ENCODE peak calls at places on chromosomes 3 and 15, in seven cellular contexts. R is left ventricle myocardium inferior, M is psoas muscle, E is A549, D is heart left ventricle, O is thoracic aorta, L is HCT116. K is an unnamed sample.

GRCh38 chr3:138696661-138697370 is 88.2 kb downstream of the FAIM start:
- DNase-seq in R (no peak), M (no peak), E (no peak), D (no peak), O (no peak), L (no peak), K (no peak)

GRCh38 chr3:117997201-117998049 is 1037.2 kb downstream of the IGSF11 start:
- DNase-seq in R (peak; percentile 57), M (peak; percentile 58), E (peak; percentile 31), D (peak; percentile 72), O (peak; percentile 15), L (peak; percentile 15), K (peak; percentile 90)

GRCh38 chr3:47781326-47781684 is 388 bp downstream of the SMARCC1 start:
- DNase-seq in R (peak; percentile 70), M (peak; percentile 73), E (peak; percentile 21), D (peak; percentile 81), O (no peak), L (no peak), K (peak; percentile 77)

GRCh38 chr3:56590814-56591213 is 33.8 kb downstream of the CCDC66 start:
- DNase-seq in R (no peak), M (no peak), E (no peak), D (no peak), O (no peak), L (no peak), K (no peak)

GRCh38 chr3:15300318-15301078 is 31.9 kb downstream of the SH3BP5 start:
- DNase-seq in R (no peak), M (peak; percentile 49), E (peak; percentile 67), D (no peak), O (peak; percentile 31), L (peak; percentile 75), K (peak; percentile 66)

GRCh38 chr15:65056868-65057548 is 10.8 kb downstream of the RASL12 start:
- DNase-seq in R (no peak), M (no peak), E (peak; percentile 76), D (no peak), O (no peak), L (peak; percentile 51), K (no peak)

GRCh38 chr15:73403171-73403570 is 34.4 kb upstream of the HCN4 start:
- DNase-seq in R (no peak), M (no peak), E (no peak), D (no peak), O (no peak), L (no peak), K (no peak)

GRCh38 chr15:40737048-40737447 is 18.0 kb downstream of the RMDN3 start:
- DNase-seq in R (no peak), M (no peak), E (no peak), D (no peak), O (no peak), L (no peak), K (peak; percentile 14)

GRCh38 chr3:52350981-52351761 is 35.1 kb downstream of the DNAH1 start:
- DNase-seq in R (no peak), M (peak; percentile 6), E (no peak), D (peak; percentile 18), O (no peak), L (no peak), K (no peak)

GRCh38 chr3:127215714-127216414 is 22.9 kb downstream of the PRR23E start:
- DNase-seq in R (no peak), M (no peak), E (no peak), D (no peak), O (no peak), L (no peak), K (no peak)

GRCh38 chr15:38354321-38354929 is 99.5 kb upstream of the FAM98B start:
- DNase-seq in R (peak; percentile 17), M (peak; percentile 29), E (peak; percentile 20), D (peak; percentile 61), O (no peak), L (peak; percentile 65), K (no peak)

GRCh38 chr3:171028779-171029232 is 2.3 kb upstream of the SLC2A2 start:
- DNase-seq in R (no peak), M (no peak), E (no peak), D (no peak), O (no peak), L (no peak), K (no peak)

GRCh38 chr3:159032311-159032710 is 230.5 kb downstream of the MFSD1 start:
- DNase-seq in R (no peak), M (no peak), E (no peak), D (no peak), O (no peak), L (peak; percentile 12), K (no peak)

GRCh38 chr15:71335591-71335990 is 220.3 kb downstream of the THSD4 start:
- DNase-seq in R (no peak), M (no peak), E (no peak), D (no peak), O (no peak), L (no peak), K (no peak)
- H3K4me1 ChIP-seq in R (peaks cover 53% of the 10 kb centered on the region), M (peaks cover 13% of the 10 kb centered on the region), E (peaks cover 8% of the 10 kb centered on the region), D (peaks cover 12% of the 10 kb centered on the region), O (peaks cover 82% of the 10 kb centered on the region), L (peaks cover 25% of the 10 kb centered on the region), K (no peaks in the 10 kb centered on the region)

DNA sequence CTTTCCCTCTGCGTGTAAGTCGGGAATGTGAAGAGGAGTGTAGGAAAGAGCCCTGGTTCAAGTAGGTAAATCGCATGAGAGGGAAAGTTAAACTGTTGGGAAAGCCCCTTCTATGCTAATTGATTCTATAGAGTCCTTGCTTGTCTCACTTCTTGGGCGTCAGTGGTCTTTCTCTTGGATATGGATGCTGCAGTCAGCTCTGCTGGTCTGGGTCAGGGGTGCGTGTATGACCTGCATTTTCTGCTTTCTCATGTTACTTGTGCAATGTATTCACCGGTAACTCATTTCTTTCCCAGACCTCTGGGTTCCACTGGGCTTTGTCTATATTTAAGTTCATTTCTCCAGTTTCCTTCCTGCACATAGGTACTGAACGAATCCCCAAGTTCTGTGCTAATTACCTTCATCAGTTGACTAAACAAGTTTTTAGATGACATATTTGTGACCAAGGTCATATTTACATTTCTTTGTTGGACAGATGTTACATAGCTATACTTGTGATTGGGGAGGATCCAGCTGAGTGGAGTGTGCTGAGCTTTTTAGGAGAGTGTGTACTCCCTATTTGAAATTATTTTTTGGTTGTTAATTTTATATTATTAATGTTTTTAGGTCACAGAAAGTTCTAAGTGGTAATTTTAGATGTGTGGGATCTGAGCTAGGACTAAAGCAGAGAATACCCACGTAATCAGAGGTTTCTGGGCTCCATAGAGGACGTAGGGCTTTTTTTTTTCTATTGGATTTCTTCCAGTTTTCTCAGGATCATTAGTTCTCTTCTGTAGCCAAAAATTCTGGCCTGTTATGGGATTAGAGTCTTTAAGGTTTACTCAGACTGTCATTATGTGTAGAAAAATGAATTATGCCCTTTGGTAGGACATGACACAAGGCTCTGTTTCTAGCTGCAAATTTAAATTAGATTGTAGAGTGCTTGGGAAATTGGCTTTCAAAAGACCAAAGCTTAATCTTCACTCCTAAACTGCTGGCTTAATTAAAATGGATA is 1.6 kb downstream of the SETD5 start:
- DNase-seq in R (no peak), M (no peak), E (no peak), D (no peak), O (no peak), L (no peak), K (no peak)
- H3K4me1 ChIP-seq in R (peaks cover 82% of the 10 kb centered on the region), M (peaks cover 64% of the 10 kb centered on the region), E (peaks cover 56% of the 10 kb centered on the region), D (peaks cover 68% of the 10 kb centered on the region), O (peaks cover 64% of the 10 kb centered on the region), L (peaks cover 67% of the 10 kb centered on the region), K (peaks cover 71% of the 10 kb centered on the region)

GRCh38 chr3:30855390-30855789 is 39.1 kb downstream of the GADL1 start:
- DNase-seq in R (no peak), M (no peak), E (no peak), D (no peak), O (no peak), L (no peak), K (no peak)

GRCh38 chr3:30864158-30864557 is 30.3 kb downstream of the GADL1 start:
- DNase-seq in R (no peak), M (no peak), E (no peak), D (no peak), O (no peak), L (no peak), K (no peak)

GRCh38 chr3:30864836-30865235 is 29.6 kb downstream of the GADL1 start:
- DNase-seq in R (no peak), M (no peak), E (no peak), D (no peak), O (no peak), L (no peak), K (no peak)

DNA sequence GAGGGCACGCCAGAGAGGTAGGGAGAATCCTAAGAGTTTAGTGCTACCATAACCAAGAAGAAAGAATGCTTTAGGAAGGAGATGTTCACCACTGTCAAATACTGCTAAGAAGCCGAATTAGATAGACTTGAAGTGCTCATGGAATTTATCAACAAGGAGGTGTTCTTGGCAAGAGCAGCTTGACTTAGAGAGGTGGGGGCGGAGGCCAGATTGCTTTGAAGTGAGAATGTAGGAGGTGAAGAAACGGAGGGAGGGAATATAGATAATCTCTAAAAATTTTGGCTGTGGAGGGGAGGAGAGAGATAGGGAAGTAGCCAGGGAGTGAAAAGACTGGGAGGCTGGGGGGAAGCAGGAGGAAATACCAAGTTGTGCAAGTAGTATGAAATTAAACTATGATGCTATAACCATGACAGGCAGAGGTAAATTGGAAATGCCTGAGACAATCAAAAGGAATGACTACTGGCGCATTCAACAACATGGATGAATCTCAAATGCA is 35.5 kb downstream of the GADL1 start:
- DNase-seq in R (no peak), M (no peak), E (no peak), D (no peak), O (no peak), L (no peak), K (no peak)
- H3K4me1 ChIP-seq in R (peaks cover 3% of the 10 kb centered on the region), M (peaks cover 25% of the 10 kb centered on the region), E (no peaks in the 10 kb centered on the region), D (no peaks in the 10 kb centered on the region), O (peaks cover 8% of the 10 kb centered on the region), L (no peaks in the 10 kb centered on the region), K (no peaks in the 10 kb centered on the region)

DNA sequence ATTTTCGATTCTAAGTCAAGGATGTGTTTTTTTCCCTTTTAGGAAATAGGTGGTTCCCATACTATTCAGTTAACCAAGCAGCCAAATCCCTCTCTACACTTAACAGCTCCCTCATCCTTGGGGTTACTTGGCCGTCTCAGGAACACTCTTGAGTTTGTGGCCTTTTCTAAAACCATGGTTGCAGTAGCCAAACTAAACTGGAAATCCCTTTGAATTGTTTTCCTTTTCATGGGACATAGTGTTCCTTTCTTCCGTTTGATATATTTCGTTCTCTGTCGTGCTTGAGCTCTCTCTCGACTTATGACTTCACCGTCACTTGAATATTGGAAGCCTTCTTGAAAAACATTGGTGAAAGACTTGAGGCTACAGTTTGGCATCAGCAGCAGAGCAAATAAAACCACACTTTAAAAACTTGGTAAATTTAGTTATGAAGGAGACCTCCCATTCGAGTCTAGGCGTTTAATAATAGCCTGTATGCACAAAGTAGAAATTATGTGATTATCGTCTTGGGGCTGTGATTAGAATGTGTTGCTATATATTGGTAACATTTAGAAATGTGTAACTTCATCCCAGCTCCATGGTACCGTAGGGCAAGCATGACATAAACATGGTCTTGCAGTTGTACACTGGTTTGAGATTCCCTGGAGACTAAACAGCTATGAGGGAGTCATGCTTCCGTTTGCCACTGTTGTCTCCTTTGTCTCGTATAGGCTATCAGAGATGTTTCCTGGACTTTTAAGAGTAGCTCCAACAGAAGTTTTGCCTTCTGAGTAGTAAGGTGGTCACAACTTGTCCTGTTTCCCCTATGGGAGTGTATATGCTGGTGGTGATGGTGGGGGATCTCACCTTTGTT is 122.3 kb downstream of the PTPRG start:
- DNase-seq in R (no peak), M (no peak), E (no peak), D (no peak), O (no peak), L (no peak), K (no peak)
- H3K4me1 ChIP-seq in R (peaks cover 63% of the 10 kb centered on the region), M (peaks cover 43% of the 10 kb centered on the region), E (peaks cover 7% of the 10 kb centered on the region), D (peaks cover 38% of the 10 kb centered on the region), O (peaks cover 57% of the 10 kb centered on the region), L (peaks cover 52% of the 10 kb centered on the region), K (peaks cover 16% of the 10 kb centered on the region)

K was measured in sigmoid colon.